ENCODE peak calls at places on chromosomes 7 and 10, in four cellular contexts. K, W, Y and A are unnamed samples.
A peak's percentile ranks its signal among the peaks of the same experiment; 100 is the strongest.

GRCh38 chr7:1193593-1194424 is 33.8 kb upstream of the ZFAND2A start:
- DNase-seq in K (peak; percentile 28), Y (peak; percentile 65), W (no peak), A (no peak)

GRCh38 chr7:41116817-41117216 is 586.1 kb downstream of the INHBA start:
- DNase-seq in Y (no peak), W (no peak), K (peak; percentile 46), A (no peak)

GRCh38 chr7:84482476-84482875 is 287.9 kb upstream of the SEMA3A start:
- DNase-seq in K (no peak), Y (no peak), W (no peak), A (no peak)

GRCh38 chr10:62426086-62426485 is 51.9 kb downstream of the ZNF365 start:
- DNase-seq in W (no peak), Y (peak; percentile 28), K (peak; percentile 36), A (no peak)

GRCh38 chr7:95549818-95550529 is 46.3 kb downstream of the PDK4 start:
- DNase-seq in K (peak; percentile 90), Y (peak; percentile 74), W (no peak), A (no peak)

GRCh38 chr10:5540886-5541285 is 16.1 kb downstream of the CALML3 start:
- DNase-seq in K (no peak), Y (no peak), W (no peak), A (no peak)

GRCh38 chr10:62885656-62886461 is 69.7 kb upstream of the EGR2 start:
- DNase-seq in K (peak; percentile 54), Y (peak; percentile 15), W (no peak), A (no peak)

GRCh38 chr10:122373713-122374112 is 795 bp upstream of the PLEKHA1 start:
- DNase-seq in W (no peak), K (peak; percentile 28), Y (peak; percentile 16), A (no peak)

GRCh38 chr7:128351296-128352123 is 7.8 kb upstream of the RBM28 start:
- DNase-seq in K (no peak), Y (no peak), W (no peak), A (peak; percentile 13)

GRCh38 chr10:74227697-74228424 is 76.8 kb downstream of the ADK start:
- DNase-seq in Y (no peak), K (peak; percentile 55), W (peak; percentile 28), A (peak; percentile 27)